ENCODE peak calls at places on chromosomes 12 and 14, in six cellular contexts. V is cardiac fibroblast; Q is stimulated activated CD8-positive, alpha-beta memory T cell treated with anti-CD3 and anti-CD28 coated beads, Interleukin-7, amount 100 ng/mL, for 4 hours; M is fibroblast of pulmonary artery; Y is astrocyte of the cerebellum; C is activated CD4-positive, alpha-beta T cell treated with anti-CD3 and anti-CD28 coated beads, Interleukin-2, amount 50 U/mL, for 48 hours. A is an unnamed sample.

GRCh38 chr12:132351751-132352495 is 22.5 kb upstream of the GALNT9 start:
- DNase-seq in M (no peak), Y (no peak), Q (no peak), V (no peak), C (no peak), A (no peak)

GRCh38 chr12:50569876-50570275 is 65.1 kb downstream of the DIP2B start:
- DNase-seq in C (no peak), V (peak; percentile 42), Q (no peak), M (peak; percentile 23), Y (no peak), A (peak; percentile 50)

GRCh38 chr12:38977132-38977531 is 71.7 kb upstream of the CPNE8 start:
- DNase-seq in M (no peak), Y (no peak), Q (no peak), C (no peak), V (no peak), A (no peak)

GRCh38 chr14:96574633-96575191 is 72.5 kb downstream of the PAPOLA start:
- DNase-seq in Y (peak; percentile 41), M (peak; percentile 71), Q (no peak), V (peak; percentile 84), C (no peak), A (peak; percentile 76)

GRCh38 chr12:12686925-12687324 is 9.1 kb downstream of the GPR19 start:
- DNase-seq in Y (no peak), M (peak; percentile 74), Q (no peak), V (peak; percentile 78), C (no peak), A (peak; percentile 76)

GRCh38 chr14:64656986-64657385 is 47.2 kb upstream of the PLEKHG3 start:
- DNase-seq in C (no peak), M (peak; percentile 51), Q (no peak), V (peak; percentile 27), Y (no peak), A (peak; percentile 57)

GRCh38 chr12:49866859-49867579 is 24.1 kb upstream of the BCDIN3D start:
- DNase-seq in C (peak; percentile 85), Q (peak; percentile 58), M (peak; percentile 67), Y (peak; percentile 26), V (peak; percentile 67), A (peak; percentile 63)

GRCh38 chr12:74910831-74911230 is 298.8 kb downstream of the KCNC2 start:
- DNase-seq in C (no peak), Q (no peak), Y (no peak), V (no peak), M (no peak), A (no peak)

GRCh38 chr14:91693342-91693741 is 38.5 kb downstream of the CATSPERB start:
- DNase-seq in C (no peak), V (peak; percentile 56), Q (no peak), Y (no peak), M (peak; percentile 3), A (no peak)

GRCh38 chr14:56860441-56860840 is 50.2 kb upstream of the OTX2 start:
- DNase-seq in V (no peak), Q (no peak), Y (no peak), C (no peak), M (no peak), A (no peak)

GRCh38 chr14:24231263-24232120 is 675 bp downstream of the NEDD8 start:
- DNase-seq in V (no peak), C (peak; percentile 37), Q (no peak), Y (no peak), M (no peak), A (no peak)

GRCh38 chr12:30652034-30652696 is 43.5 kb downstream of the IPO8 start:
- DNase-seq in C (no peak), Q (no peak), V (no peak), Y (no peak), M (no peak), A (no peak)

GRCh38 chr12:131120831-131121271 is 167.1 kb downstream of the ADGRD1 start:
- DNase-seq in C (no peak), Q (no peak), Y (no peak), V (no peak), M (no peak), A (no peak)

GRCh38 chr12:128573907-128574306 is 249.9 kb downstream of the SLC15A4 start:
- DNase-seq in Y (no peak), V (no peak), M (no peak), Q (no peak), C (no peak), A (no peak)

GRCh38 chr12:69417741-69418167 is 52.4 kb upstream of the FRS2 start:
- DNase-seq in M (no peak), Q (no peak), V (no peak), Y (no peak), C (no peak), A (no peak)

GRCh38 chr14:59336078-59336477 is 129.1 kb downstream of the GPR135 start:
- DNase-seq in C (no peak), Y (no peak), M (peak; percentile 76), V (peak; percentile 33), Q (no peak), A (no peak)

GRCh38 chr12:6987956-6988573 is 17.4 kb downstream of the EMG1 start:
- DNase-seq in Q (no peak), V (no peak), Y (no peak), C (no peak), M (no peak), A (no peak)

GRCh38 chr12:10182662-10183061 is 3.8 kb downstream of the TMEM52B start:
- DNase-seq in V (peak; percentile 88), Y (no peak), M (peak; percentile 52), Q (no peak), C (no peak), A (peak; percentile 89)

GRCh38 chr12:38638401-38638800 is 267.0 kb downstream of the CPNE8 start:
- DNase-seq in C (no peak), Q (no peak), Y (no peak), V (no peak), M (no peak), A (no peak)

GRCh38 chr12:78651755-78652154 is 212.8 kb upstream of the SYT1 start:
- DNase-seq in Q (no peak), C (no peak), V (no peak), Y (no peak), M (no peak), A (no peak)

GRCh38 chr14:100726812-100727564 is at the start of gene DLK1:
- DNase-seq in V (no peak), Q (no peak), Y (no peak), M (no peak), C (no peak), A (no peak)

GRCh38 chr12:25558566-25558965 is 5.5 kb upstream of the LMNTD1 start:
- DNase-seq in Y (no peak), M (no peak), Q (no peak), V (peak; percentile 77), C (no peak), A (peak; percentile 28)